ENCODE peak calls at places on chromosomes 7 and 10, in ten cellular contexts. F, Z, M, N, O, T, X, E, V and J are unnamed samples.

GRCh38 chr7:158814637-158815036 is 14.7 kb downstream of the ESYT2 start:
- DNase-seq in F (no peak), Z (no peak), M (no peak), N (no peak), O (no peak), T (no peak), X (no peak), E (no peak), V (no peak), J (no peak)

GRCh38 chr7:92691578-92691977 is 101.4 kb upstream of the FAM133B start:
- DNase-seq in F (no peak), Z (peak), M (peak), N (no peak), O (no peak), T (no peak), X (peak), E (peak), V (no peak), J (no peak)

GRCh38 chr7:25847331-25848070 is 304.5 kb upstream of the NFE2L3 start:
- DNase-seq in F (no peak), Z (peak), M (peak), N (no peak), O (no peak), T (no peak), X (no peak), E (no peak), V (no peak), J (no peak)

GRCh38 chr10:117132751-117133231 is 5.3 kb downstream of the VAX1 start:
- DNase-seq in F (no peak), Z (no peak), M (no peak), N (no peak), O (peak), T (no peak), X (no peak), E (no peak), V (no peak), J (no peak)

GRCh38 chr10:34854147-34854601 is 39.1 kb upstream of the PARD3 start:
- DNase-seq in F (no peak), Z (peak), M (peak), N (no peak), O (no peak), T (peak), X (no peak), E (no peak), V (peak), J (no peak)

GRCh38 chr7:23604296-23604640 is 7.1 kb downstream of the CCDC126 start:
- DNase-seq in F (no peak), Z (no peak), M (peak), N (no peak), O (no peak), T (no peak), X (no peak), E (no peak), V (no peak), J (no peak)

GRCh38 chr10:92693534-92693893 is 3.8 kb downstream of the HHEX start:
- DNase-seq in F (no peak), Z (no peak), M (no peak), N (no peak), O (no peak), T (no peak), X (no peak), E (no peak), V (no peak), J (no peak)

GRCh38 chr10:12535656-12536055 is 186.3 kb downstream of the CAMK1D start:
- DNase-seq in F (no peak), Z (peak), M (no peak), N (no peak), O (no peak), T (no peak), X (no peak), E (no peak), V (no peak), J (no peak)

GRCh38 chr10:86100581-86101061 is 266.0 kb downstream of the GRID1 start:
- DNase-seq in F (no peak), Z (no peak), M (peak), N (no peak), O (no peak), T (peak), X (peak), E (no peak), V (no peak), J (peak)

GRCh38 chr7:111697771-111698170 is 135.5 kb upstream of the IMMP2L start:
- DNase-seq in F (no peak), Z (no peak), M (peak), N (no peak), O (no peak), T (no peak), X (no peak), E (no peak), V (peak), J (no peak)

GRCh38 chr10:79340646-79341244 is 6.5 kb upstream of the PPIF start:
- DNase-seq in F (no peak), Z (no peak), M (no peak), N (no peak), O (no peak), T (no peak), X (no peak), E (no peak), V (no peak), J (no peak)

GRCh38 chr7:27110977-27111752 is 8.7 kb upstream of the HOXA2 start:
- DNase-seq in F (no peak), Z (peak), M (peak), N (no peak), O (no peak), T (no peak), X (no peak), E (peak), V (no peak), J (no peak)

GRCh38 chr10:78829570-78829969 is 239.2 kb upstream of the ZMIZ1 start:
- DNase-seq in F (no peak), Z (no peak), M (peak), N (no peak), O (no peak), T (no peak), X (no peak), E (no peak), V (peak), J (no peak)

GRCh38 chr7:9796241-9796640 is 1177.4 kb upstream of the PHF14 start:
- DNase-seq in F (no peak), Z (no peak), M (no peak), N (no peak), O (no peak), T (no peak), X (no peak), E (no peak), V (no peak), J (no peak)

GRCh38 chr10:130769146-130770017 is 542.1 kb downstream of the TCERG1L start:
- DNase-seq in F (no peak), Z (no peak), M (no peak), N (no peak), O (no peak), T (no peak), X (no peak), E (no peak), V (no peak), J (no peak)